ENCODE peak calls at places on chromosomes 16 and 17, in four cellular contexts. S is activated T-cell treated with anti-CD3 and anti-CD28 coated beads for 1 hour; D is activated CD8-positive, alpha-beta memory T cell treated with anti-CD3 and anti-CD28 coated beads for 1 hour; V is T-helper 1 cell. L is an unnamed sample.

GRCh38 chr17:76530826-76531500 is 6.5 kb downstream of the CYGB start:
- DNase-seq in D (no peak), S (no peak), V (no peak), L (no peak)

GRCh38 chr17:2023692-2024571 is 1.2 kb downstream of the RTN4RL1 start:
- DNase-seq in D (no peak), S (no peak), V (no peak), L (no peak)

GRCh38 chr17:50346313-50347086 is 574 bp downstream of the XYLT2 start:
- DNase-seq in V (no peak), S (peak; percentile 33), D (no peak), L (no peak)

GRCh38 chr17:81502471-81503017 is 10.1 kb downstream of the ACTG1 start:
- DNase-seq in V (no peak), S (no peak), D (no peak), L (no peak)

GRCh38 chr17:78037280-78037679 is 78.8 kb downstream of the TNRC6C start:
- DNase-seq in D (no peak), S (no peak), V (no peak), L (no peak)

GRCh38 chr16:72905581-72905980 is 142.3 kb downstream of the ZFHX3 start:
- DNase-seq in V (no peak), D (no peak), S (no peak), L (no peak)

GRCh38 chr16:22008215-22009142 is 568 bp downstream of the MOSMO start:
- DNase-seq in V (no peak), D (no peak), S (no peak), L (no peak)

GRCh38 chr16:89864421-89864820 is 9.0 kb upstream of the TCF25 start:
- DNase-seq in S (no peak), D (no peak), V (no peak), L (no peak)

GRCh38 chr16:84209989-84210388 is 19.0 kb downstream of the ADAD2 start:
- DNase-seq in D (no peak), S (no peak), V (no peak), L (no peak)

GRCh38 chr17:17492562-17492961 is 3.6 kb downstream of the RASD1 start:
- DNase-seq in S (no peak), D (no peak), V (no peak), L (no peak)

GRCh38 chr16:77585852-77586251 is 136.5 kb upstream of the NUDT7 start:
- DNase-seq in V (no peak), D (no peak), S (no peak), L (no peak)

GRCh38 chr17:54891176-54891821 is 9.4 kb upstream of the TOM1L1 start:
- DNase-seq in S (no peak), V (no peak), D (no peak), L (no peak)

GRCh38 chr16:79690159-79690558 is 89.6 kb upstream of the MAF start:
- DNase-seq in S (no peak), V (no peak), D (no peak), L (no peak)

GRCh38 chr16:86979984-86980553 is 337.1 kb downstream of the C16orf95 start:
- DNase-seq in S (no peak), D (no peak), V (no peak), L (no peak)

GRCh38 chr17:71467719-71468118 is 653.1 kb upstream of the SOX9 start:
- DNase-seq in S (no peak), V (no peak), D (no peak), L (no peak)

GRCh38 chr17:61400786-61401279 is 1.2 kb downstream of the TBX2 start:
- DNase-seq in V (no peak), S (no peak), D (no peak), L (no peak)

GRCh38 chr17:13728751-13729150 is 127.0 kb upstream of the HS3ST3A1 start:
- DNase-seq in V (no peak), D (no peak), S (no peak), L (no peak)

GRCh38 chr17:64165347-64165746 is 35.4 kb upstream of the ERN1 start:
- DNase-seq in S (no peak), V (no peak), D (no peak), L (no peak)

GRCh38 chr17:49576121-49576905 is 642 bp downstream of the NXPH3 start:
- DNase-seq in V (no peak), S (no peak), D (no peak), L (no peak)